ENCODE peak calls at places on chromosomes 2 and 18, in eight cellular contexts. Y is H9, I is stomach, F is IMR-90, K is ovary, C is PC-9, A is SJSA1, S is breast epithelium. Q is an unnamed sample.

GRCh38 chr2:100817388-100817985 is 2.5 kb upstream of the NPAS2 start:
- DNase-seq in Y (no peak), F (no peak), C (no peak), A (no peak), S (no peak), K (no peak), I (no peak), Q (no peak)

GRCh38 chr2:69893684-69894481 is at the start of gene SNRNP27:
- DNase-seq in F (peak; percentile 83), I (peak; percentile 79), Y (peak; percentile 68), C (peak; percentile 67), K (peak; percentile 86), S (peak; percentile 83), A (peak; percentile 85), Q (peak; percentile 83)

GRCh38 chr2:227813562-227814353 is at the start of gene CCL20:
- DNase-seq in F (no peak), C (no peak), I (no peak), K (no peak), S (no peak), Y (no peak), A (no peak), Q (peak; percentile 67)

GRCh38 chr18:23450022-23450421 is 3.1 kb upstream of the RIOK3 start:
- DNase-seq in F (no peak), Y (no peak), C (no peak), I (no peak), S (no peak), A (no peak), K (no peak), Q (no peak)

GRCh38 chr2:69741281-69742169 is at the start of gene ANXA4:
- DNase-seq in I (peak; percentile 90), F (peak; percentile 74), A (peak; percentile 74), Y (peak; percentile 69), K (peak; percentile 85), S (peak; percentile 80), C (peak; percentile 86), Q (peak; percentile 96)

GRCh38 chr2:177543007-177543760 is 150.6 kb downstream of the AGPS start:
- DNase-seq in C (no peak), K (peak; percentile 17), S (no peak), F (peak; percentile 81), I (no peak), Y (no peak), A (peak; percentile 65), Q (no peak)

GRCh38 chr2:182611009-182611408 is 105.0 kb upstream of the DNAJC10 start:
- DNase-seq in F (no peak), S (no peak), A (no peak), Y (peak; percentile 48), C (no peak), K (no peak), I (no peak), Q (no peak)

GRCh38 chr2:26238301-26238958 is 6.0 kb downstream of the HADHA start:
- DNase-seq in F (peak; percentile 4), C (no peak), A (no peak), Y (no peak), K (no peak), I (no peak), S (no peak), Q (no peak)

GRCh38 chr2:227973241-227973640 is 101.8 kb downstream of the DAW1 start:
- DNase-seq in K (no peak), I (no peak), Y (no peak), C (no peak), A (no peak), F (no peak), S (no peak), Q (no peak)

GRCh38 chr2:128449226-128450061 is 130.8 kb upstream of the HS6ST1 start:
- DNase-seq in F (no peak), I (peak; percentile 23), Y (peak; percentile 31), A (peak; percentile 37), K (no peak), C (no peak), S (no peak), Q (peak; percentile 15)

GRCh38 chr2:78417355-78417754 is 608.1 kb upstream of the REG3G start:
- DNase-seq in Y (no peak), K (no peak), A (no peak), S (no peak), I (no peak), C (no peak), F (no peak), Q (no peak)

GRCh38 chr2:219798430-219798829 is 171.0 kb downstream of the SLC4A3 start:
- DNase-seq in I (no peak), C (no peak), K (no peak), Y (no peak), S (no peak), F (no peak), A (no peak), Q (no peak)

GRCh38 chr2:199461455-199462166 is 3.9 kb upstream of the SATB2 start:
- DNase-seq in S (no peak), Y (no peak), I (no peak), A (no peak), C (no peak), F (no peak), K (no peak), Q (peak; percentile 32)

GRCh38 chr2:199459286-199460100 is 1.8 kb upstream of the SATB2 start:
- DNase-seq in I (peak; percentile 90), A (peak; percentile 91), F (peak; percentile 95), K (peak; percentile 92), C (peak; percentile 81), S (peak; percentile 81), Y (peak; percentile 94), Q (peak; percentile 88)

GRCh38 chr2:199458806-199459285 is 1.1 kb upstream of the SATB2 start:
- DNase-seq in A (no peak), K (no peak), C (peak; percentile 50), I (no peak), F (peak; percentile 35), Y (no peak), S (no peak), Q (no peak)

GRCh38 chr2:199460808-199461454 is 3.2 kb upstream of the SATB2 start:
- DNase-seq in Y (no peak), A (no peak), F (no peak), S (no peak), K (no peak), I (no peak), C (no peak), Q (no peak)

GRCh38 chr2:199460101-199460671 is 2.4 kb upstream of the SATB2 start:
- DNase-seq in I (no peak), C (no peak), Y (no peak), S (no peak), A (no peak), K (no peak), F (peak; percentile 43), Q (no peak)
- H3K27me3 ChIP-seq in I (peaks cover 52% of the 10 kb centered on the region), C (peaks cover 4% of the 10 kb centered on the region), Y (peaks cover 27% of the 10 kb centered on the region), S (peaks cover 79% of the 10 kb centered on the region), A (no peaks in the 10 kb centered on the region), K (peaks cover 3% of the 10 kb centered on the region), F (peaks cover 16% of the 10 kb centered on the region), Q (peaks cover 12% of the 10 kb centered on the region)

DNA sequence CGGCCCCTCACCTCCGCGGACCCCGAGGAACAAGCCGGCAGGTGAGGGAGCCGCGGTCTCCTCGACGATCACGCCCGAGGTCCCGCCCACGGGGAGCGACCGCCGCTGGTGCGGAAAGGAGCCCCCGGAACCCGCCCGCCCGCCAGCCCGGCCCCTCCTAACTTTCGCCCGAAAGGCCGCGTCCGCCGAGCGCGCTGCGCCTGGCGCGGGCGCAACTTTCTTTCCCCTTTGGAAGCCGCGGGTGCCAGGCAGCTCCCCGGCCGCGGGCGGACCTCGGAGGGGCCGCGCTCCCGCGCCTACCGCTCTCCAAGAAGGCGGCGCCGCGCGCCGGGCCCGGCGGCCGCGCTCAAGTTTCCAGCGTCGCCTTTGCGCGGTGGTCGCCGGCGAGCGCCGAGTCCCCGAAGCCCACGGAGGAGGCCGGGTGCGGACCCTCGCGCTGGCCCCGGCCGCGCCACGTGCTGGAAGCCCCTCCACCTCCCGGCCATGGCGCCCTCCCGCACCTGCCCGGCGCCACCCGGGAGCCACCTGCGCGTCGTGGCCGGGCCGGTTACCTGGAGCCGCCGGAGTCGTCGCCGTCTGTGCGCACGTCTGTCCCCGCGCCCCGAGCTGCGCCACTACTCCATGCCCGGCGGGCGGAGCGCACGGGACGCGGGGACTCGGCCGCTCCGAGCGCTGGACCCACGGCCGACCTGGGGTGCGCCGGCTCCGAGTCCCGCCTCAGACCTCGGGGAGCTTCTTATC is at the start of gene ALKAL2:
- DNase-seq in F (no peak), Y (peak; percentile 33), S (no peak), A (no peak), I (peak; percentile 39), K (peak; percentile 73), C (no peak), Q (no peak)
- H3K27me3 ChIP-seq in F (peaks cover 24% of the 10 kb centered on the region), Y (peaks cover 8% of the 10 kb centered on the region), S (peaks cover 28% of the 10 kb centered on the region), A (peaks cover 42% of the 10 kb centered on the region), I (peaks cover 9% of the 10 kb centered on the region), K (no peaks in the 10 kb centered on the region), C (no peaks in the 10 kb centered on the region), Q (peaks cover 34% of the 10 kb centered on the region)

GRCh38 chr2:231932711-231932970 is 6.4 kb upstream of the NPPC start:
- DNase-seq in C (no peak), K (no peak), A (peak; percentile 36), S (no peak), I (peak; percentile 18), F (no peak), Y (no peak), Q (no peak)

GRCh38 chr2:231932985-231933915 is 7.1 kb upstream of the NPPC start:
- DNase-seq in I (peak; percentile 17), K (no peak), C (no peak), S (no peak), F (no peak), Y (no peak), A (peak; percentile 35), Q (no peak)

GRCh38 chr2:231930601-231931281 is 4.5 kb upstream of the NPPC start:
- DNase-seq in Y (no peak), A (peak; percentile 16), I (peak; percentile 16), K (no peak), C (no peak), F (no peak), S (peak; percentile 30), Q (no peak)

GRCh38 chr2:231929961-231930600 is 3.9 kb upstream of the NPPC start:
- DNase-seq in Y (peak; percentile 82), F (peak; percentile 8), A (peak; percentile 46), S (peak; percentile 15), I (peak; percentile 24), K (no peak), C (no peak), Q (no peak)

GRCh38 chr2:231931481-231931915 is 5.3 kb upstream of the NPPC start:
- DNase-seq in Y (no peak), S (no peak), F (no peak), A (peak; percentile 11), C (no peak), I (peak; percentile 7), K (no peak), Q (no peak)
- H3K27me3 ChIP-seq in Y (peaks cover 15% of the 10 kb centered on the region), S (peaks cover 10% of the 10 kb centered on the region), F (peaks cover 76% of the 10 kb centered on the region), A (peaks cover 28% of the 10 kb centered on the region), C (peaks cover 12% of the 10 kb centered on the region), I (peaks cover 10% of the 10 kb centered on the region), K (no peaks in the 10 kb centered on the region), Q (peaks cover 14% of the 10 kb centered on the region)

DNA sequence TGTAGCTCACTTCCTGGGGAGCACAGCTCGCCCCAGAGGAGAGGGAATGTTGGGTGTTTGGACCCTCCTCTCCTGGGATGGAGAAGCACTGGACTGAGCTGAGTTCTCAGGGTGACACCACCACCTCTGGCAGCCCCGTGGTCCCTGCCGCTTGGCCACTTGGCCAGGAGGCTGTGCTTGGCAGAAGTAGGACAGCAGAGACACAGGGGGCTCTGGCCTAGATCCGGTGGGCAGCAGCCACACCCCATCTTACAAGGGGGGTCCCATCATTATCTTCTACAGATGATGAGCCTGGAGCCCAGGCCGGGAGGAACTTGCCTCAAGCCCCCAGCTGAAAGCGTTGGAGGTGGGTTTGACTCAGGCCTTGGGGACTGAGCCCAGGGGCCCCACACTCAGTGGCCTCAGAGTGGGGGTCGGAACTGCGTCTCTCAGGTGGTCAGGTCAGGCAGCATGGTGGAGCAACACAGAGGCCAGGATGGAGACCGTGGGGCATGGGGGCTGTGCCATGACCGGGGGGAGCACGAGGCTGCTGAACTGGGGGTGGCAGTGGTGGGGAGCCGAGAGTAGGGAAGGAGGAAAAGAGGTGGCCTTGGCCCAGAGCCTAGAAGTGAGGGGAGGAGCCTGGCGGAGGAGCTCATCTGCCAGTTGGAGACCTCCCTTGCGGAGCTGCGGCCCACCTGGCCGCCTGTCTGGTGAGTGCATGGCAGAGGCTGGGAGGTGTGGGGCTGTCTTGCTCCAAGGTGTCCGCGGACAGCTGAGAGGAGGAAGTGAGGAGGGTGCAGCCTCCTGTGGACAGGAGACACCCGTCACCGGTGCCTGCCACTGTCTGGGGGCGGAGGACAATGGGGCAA is 63.6 kb upstream of the HDAC4 start:
- DNase-seq in K (peak; percentile 7), C (no peak), I (no peak), A (peak; percentile 34), S (peak; percentile 45), F (no peak), Y (peak; percentile 19), Q (no peak)
- H3K27me3 ChIP-seq in K (no peaks in the 10 kb centered on the region), C (peaks cover 97% of the 10 kb centered on the region), I (no peaks in the 10 kb centered on the region), A (peaks cover 6% of the 10 kb centered on the region), S (no peaks in the 10 kb centered on the region), F (no peaks in the 10 kb centered on the region), Y (no peaks in the 10 kb centered on the region), Q (no peaks in the 10 kb centered on the region)

Q was measured in colonic mucosa.